ENCODE peak calls at places on chromosomes 11 and 22, in four cellular contexts. K is neuronal stem cell, F is IMR-90, Z is H1. B is an unnamed sample.

GRCh38 chr11:70944636-70945035 is 307.7 kb downstream of the SHANK2 start:
- DNase-seq in F (no peak), K (no peak), Z (no peak), B (no peak)

GRCh38 chr11:67117667-67118058 is 1.4 kb upstream of the KDM2A start:
- DNase-seq in F (no peak), K (no peak), Z (no peak), B (peak; percentile 47)

GRCh38 chr11:69166186-69167115 is 10.7 kb downstream of the SMIM38 start:
- DNase-seq in F (peak; percentile 93), K (no peak), Z (peak; percentile 61), B (peak; percentile 93)

GRCh38 chr11:72812604-72812967 is 1.6 kb upstream of the ATG16L2 start:
- DNase-seq in Z (no peak), F (no peak), K (no peak), B (no peak)

GRCh38 chr22:17633998-17634323 is 4.6 kb upstream of the BCL2L13 start:
- DNase-seq in K (no peak), Z (no peak), F (no peak), B (no peak)

GRCh38 chr11:126149759-126150236 is 61.7 kb downstream of the RPUSD4 start:
- DNase-seq in K (no peak), F (no peak), Z (no peak), B (no peak)

GRCh38 chr11:78821371-78822306 is 247.0 kb upstream of the NARS2 start:
- DNase-seq in K (no peak), Z (no peak), F (peak; percentile 88), B (no peak)

GRCh38 chr22:27110985-27111451 is 453.6 kb downstream of the MIAT start:
- DNase-seq in Z (no peak), F (peak; percentile 71), K (no peak), B (peak; percentile 88)

GRCh38 chr22:45430871-45431270 is 17.4 kb downstream of the RIBC2 start:
- DNase-seq in F (no peak), Z (no peak), K (no peak), B (no peak)

GRCh38 chr11:94849836-94850235 is 81.7 kb downstream of the AMOTL1 start:
- DNase-seq in Z (no peak), F (peak; percentile 23), K (no peak), B (no peak)

GRCh38 chr11:2737876-2738275 is 38.1 kb upstream of the KCNQ1OT1 start:
- DNase-seq in K (no peak), F (no peak), Z (no peak), B (no peak)

GRCh38 chr11:95359323-95359656 is 128.3 kb upstream of the SESN3 start:
- DNase-seq in Z (no peak), K (no peak), F (no peak), B (no peak)

GRCh38 chr11:118401151-118401879 is at the start of gene ATP5MG:
- DNase-seq in K (peak; percentile 82), Z (peak; percentile 72), F (peak; percentile 86), B (peak; percentile 91)
- H3K4me1 ChIP-seq in K (peaks cover 2% of the 10 kb centered on the region), Z (no peaks in the 10 kb centered on the region), F (peaks cover 4% of the 10 kb centered on the region), B (no peaks in the 10 kb centered on the region)

DNA sequence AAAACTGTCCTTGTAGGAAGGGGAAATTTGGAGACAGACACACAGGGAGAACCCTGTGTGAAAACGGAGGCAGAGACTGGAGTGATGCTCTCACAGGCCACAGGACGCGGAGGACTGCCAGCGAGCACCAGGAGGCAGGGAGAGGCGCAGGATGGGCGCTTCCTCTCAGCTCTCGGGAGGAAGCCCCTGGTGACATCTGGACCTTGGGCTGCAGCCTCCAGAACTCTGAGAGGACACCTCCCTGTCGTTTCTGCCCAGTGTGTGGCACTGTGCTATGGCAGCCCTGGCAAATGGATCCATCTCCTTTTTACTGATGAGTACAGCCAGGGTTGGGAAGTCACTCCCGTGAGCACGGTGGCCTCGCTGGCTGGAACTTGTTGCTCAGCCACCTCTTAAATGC is 73.9 kb downstream of the LRRC32 start:
- DNase-seq in K (no peak), F (no peak), Z (no peak), B (no peak)
- H2BK120ac ChIP-seq in K (no peak overlapping the region), F (no peak overlapping the region), Z (no peak overlapping the region), B (no peak overlapping the region)

GRCh38 chr22:39656495-39657490 is 86.2 kb downstream of the CACNA1I start:
- DNase-seq in F (no peak), K (no peak), Z (no peak), B (no peak)

GRCh38 chr22:39653787-39654077 is 83.2 kb downstream of the CACNA1I start:
- DNase-seq in Z (no peak), F (no peak), K (no peak), B (no peak)

GRCh38 chr22:39654527-39654926 is 84.0 kb downstream of the CACNA1I start:
- DNase-seq in F (no peak), Z (no peak), K (no peak), B (no peak)

GRCh38 chr22:39654959-39655579 is 84.5 kb downstream of the CACNA1I start:
- DNase-seq in Z (no peak), F (no peak), K (no peak), B (no peak)

DNA sequence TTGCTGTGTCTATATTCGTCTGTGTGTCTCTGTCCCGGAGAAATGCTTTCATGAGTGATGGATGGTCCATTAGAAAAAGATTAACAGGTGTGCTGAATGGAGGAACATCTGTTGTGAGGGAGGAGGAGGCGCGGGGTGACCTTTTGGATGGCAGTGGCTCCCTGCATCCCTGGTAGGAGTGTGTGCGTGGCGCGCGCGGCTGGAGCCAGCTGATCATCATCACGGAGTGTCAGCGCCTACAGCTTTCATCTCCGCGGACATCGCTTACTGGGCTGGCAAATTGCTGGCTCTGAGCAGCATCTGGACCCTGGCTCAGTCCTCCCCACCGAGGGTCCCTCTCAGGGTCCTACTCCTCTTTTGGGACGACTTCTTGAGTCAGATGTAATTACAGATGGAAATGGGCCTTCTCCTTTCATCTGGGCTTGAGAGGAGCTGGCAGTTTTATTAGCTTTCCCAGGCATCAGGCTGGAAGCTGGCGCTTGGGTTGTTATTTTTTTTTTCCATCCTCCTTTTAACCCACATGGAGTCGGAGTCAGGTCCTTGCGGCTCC is 85.3 kb downstream of the CACNA1I start:
- DNase-seq in F (no peak), Z (no peak), K (no peak), B (no peak)
- H3K4me1 ChIP-seq in F (no peaks in the 10 kb centered on the region), Z (no peaks in the 10 kb centered on the region), K (no peaks in the 10 kb centered on the region), B (no peaks in the 10 kb centered on the region)

GRCh38 chr22:23401910-23402274 is 178.2 kb downstream of the IGLL1 start:
- DNase-seq in F (no peak), K (no peak), Z (no peak), B (no peak)
- H2BK120ac ChIP-seq in F (no peak overlapping the region), K (peak overlapping the region; percentile 61), Z (no peak overlapping the region), B (no peak overlapping the region)

GRCh38 chr11:44928807-44929206 is 21.9 kb downstream of the TP53I11 start:
- DNase-seq in Z (no peak), F (no peak), K (no peak), B (peak; percentile 95)
- H3K4me1 ChIP-seq in Z (peaks cover 18% of the 10 kb centered on the region), F (no peaks in the 10 kb centered on the region), K (no peaks in the 10 kb centered on the region), B (peaks cover 4% of the 10 kb centered on the region)

B was measured in mesendoderm.